ENCODE peak calls at places on chromosomes 4 and X, in ten cellular contexts. W is neuronal stem cell; Z is substantia nigra; V is HS-5; U is EL; J is ascending aorta; M is effector memory CD4-positive, alpha-beta T cell; K is ELR; H is lung; T is T-cell. A is an unnamed sample.

GRCh38 chr4:72318771-72319170 is 250.2 kb downstream of the ADAMTS3 start:
- DNase-seq in U (peak), Z (no peak), V (no peak), K (peak), H (no peak), M (no peak), J (no peak), T (no peak), W (no peak), A (no peak)

GRCh38 chrX:153662266-153662665 is 11.3 kb downstream of the PNCK start:
- DNase-seq in T (peak), J (no peak), W (no peak), U (peak), M (peak), H (no peak), Z (no peak), V (no peak), K (peak), A (no peak)

GRCh38 chrX:108439434-108439883 is at the start of gene COL4A5:
- DNase-seq in U (peak), J (no peak), V (peak), H (peak), Z (peak), T (no peak), M (no peak), K (peak), W (peak), A (no peak)

GRCh38 chr4:112840061-112840460 is 203.1 kb downstream of the LARP7 start:
- DNase-seq in J (no peak), M (no peak), K (peak), Z (no peak), T (no peak), U (peak), H (no peak), V (no peak), W (no peak), A (no peak)

GRCh38 chr4:122602277-122603142 is 18.4 kb downstream of the IL21 start:
- DNase-seq in H (no peak), M (no peak), Z (no peak), V (no peak), T (no peak), U (peak), K (peak), W (peak), J (no peak), A (peak)

GRCh38 chr4:57303012-57303751 is 193.0 kb upstream of the IGFBP7 start:
- DNase-seq in K (peak), V (no peak), T (no peak), M (no peak), U (peak), Z (no peak), H (no peak), W (no peak), J (no peak), A (no peak)

GRCh38 chr4:153233761-153234371 is 29.6 kb downstream of the TRIM2 start:
- DNase-seq in V (peak), Z (no peak), J (no peak), H (peak), K (peak), M (no peak), W (no peak), U (peak), T (no peak), A (no peak)

GRCh38 chr4:131288441-131288840 is 1860.7 kb upstream of the PCDH10 start:
- DNase-seq in K (no peak), W (no peak), M (no peak), V (no peak), H (no peak), J (no peak), Z (no peak), T (no peak), U (no peak), A (no peak)

GRCh38 chr4:7315286-7315685 is 119.4 kb downstream of the PSAPL1 start:
- DNase-seq in M (no peak), J (no peak), T (no peak), V (no peak), Z (no peak), K (no peak), U (no peak), H (no peak), W (no peak), A (no peak)

GRCh38 chrX:152635941-152636340 is 1.8 kb upstream of the GABRQ start:
- DNase-seq in H (no peak), K (peak), U (peak), M (no peak), J (no peak), Z (no peak), T (no peak), V (no peak), W (peak), A (peak)

GRCh38 chr4:115113382-115114106 is at the start of gene NDST4:
- DNase-seq in J (no peak), M (no peak), Z (no peak), H (no peak), U (no peak), T (no peak), W (peak), V (peak), K (peak), A (peak)

GRCh38 chr4:113981591-113981990 is 2.1 kb upstream of the ARSJ start:
- DNase-seq in W (no peak), H (no peak), V (no peak), K (peak), M (no peak), T (no peak), J (no peak), Z (no peak), U (no peak), A (no peak)

GRCh38 chr4:101355767-101356702 is 8.7 kb upstream of the PPP3CA start:
- DNase-seq in W (no peak), J (no peak), Z (no peak), V (peak), K (peak), T (no peak), U (peak), H (no peak), M (no peak), A (no peak)